ENCODE peak calls at places on chromosome 2, in seven cellular contexts. K is heart right ventricle, Q is AG09319, P is right lobe of liver, V is AG10803, O is OCI-LY7, L is dorsolateral prefrontal cortex. H is an unnamed sample.

GRCh38 chr2:146246017-146246733 is 1598.7 kb upstream of the ACVR2A start:
- DNase-seq in K (no peak), O (no peak), P (no peak), L (no peak), Q (no peak), V (peak), H (no peak)

GRCh38 chr2:43136862-43137261 is 89.5 kb downstream of the ZFP36L2 start:
- DNase-seq in Q (no peak), L (peak), V (no peak), O (peak), K (no peak), P (no peak), H (no peak)

GRCh38 chr2:160943429-160943828 is 216.8 kb upstream of the TANK start:
- DNase-seq in P (no peak), Q (no peak), K (no peak), L (no peak), V (no peak), O (no peak), H (no peak)

GRCh38 chr2:158205215-158205614 is 103.5 kb downstream of the UPP2 start:
- DNase-seq in Q (no peak), O (no peak), K (no peak), L (no peak), V (no peak), P (no peak), H (no peak)

GRCh38 chr2:197515798-197516761 is at the start of gene MOB4:
- DNase-seq in L (peak), P (peak), Q (peak), O (peak), V (peak), K (peak), H (peak)

GRCh38 chr2:211129798-211130197 is 573.4 kb downstream of the CPS1 start:
- DNase-seq in O (no peak), K (no peak), V (no peak), Q (no peak), L (no peak), P (no peak), H (no peak)

GRCh38 chr2:199463000-199463692 is 5.4 kb upstream of the SATB2 start:
- DNase-seq in L (peak), Q (peak), V (peak), K (peak), P (peak), O (peak), H (peak)

GRCh38 chr2:44135307-44135706 is 33.4 kb upstream of the PPM1B start:
- DNase-seq in K (no peak), V (no peak), Q (no peak), L (no peak), P (no peak), O (no peak), H (no peak)

GRCh38 chr2:195662138-195662537 is 5.1 kb downstream of the SLC39A10 start:
- DNase-seq in P (no peak), K (no peak), V (no peak), L (no peak), O (no peak), Q (no peak), H (no peak)

GRCh38 chr2:11101430-11101829 is 53.8 kb upstream of the SLC66A3 start:
- DNase-seq in P (no peak), V (no peak), O (no peak), K (no peak), Q (no peak), L (no peak), H (no peak)

GRCh38 chr2:66095820-66096219 is 339.1 kb upstream of the MEIS1 start:
- DNase-seq in O (no peak), K (no peak), V (no peak), L (no peak), P (no peak), Q (no peak), H (no peak)

GRCh38 chr2:113198790-113199612 is 25.2 kb downstream of the PSD4 start:
- DNase-seq in L (peak), V (peak), Q (no peak), P (peak), K (peak), O (peak), H (peak)

GRCh38 chr2:48114256-48114655 is 208.0 kb upstream of the FBXO11 start:
- DNase-seq in V (peak), P (no peak), Q (no peak), O (no peak), K (no peak), L (no peak), H (no peak)

GRCh38 chr2:19425419-19425818 is 67.0 kb upstream of the OSR1 start:
- DNase-seq in K (no peak), V (peak), L (no peak), Q (no peak), P (no peak), O (no peak), H (peak)

GRCh38 chr2:181780159-181781081 is 100.1 kb upstream of the NEUROD1 start:
- DNase-seq in P (no peak), Q (no peak), V (no peak), O (no peak), L (no peak), K (peak), H (no peak)

GRCh38 chr2:63796796-63797195 is 44.9 kb upstream of the UGP2 start:
- DNase-seq in P (no peak), L (no peak), K (no peak), Q (no peak), O (no peak), V (no peak), H (no peak)

GRCh38 chr2:197286805-197287595 is 23.6 kb downstream of the ANKRD44 start:
- DNase-seq in L (peak), O (peak), P (no peak), Q (peak), K (peak), V (peak), H (peak)

GRCh38 chr2:98464772-98465310 is 20.2 kb downstream of the INPP4A start:
- DNase-seq in K (no peak), L (no peak), O (peak), P (no peak), V (no peak), Q (no peak), H (no peak)

DNA sequence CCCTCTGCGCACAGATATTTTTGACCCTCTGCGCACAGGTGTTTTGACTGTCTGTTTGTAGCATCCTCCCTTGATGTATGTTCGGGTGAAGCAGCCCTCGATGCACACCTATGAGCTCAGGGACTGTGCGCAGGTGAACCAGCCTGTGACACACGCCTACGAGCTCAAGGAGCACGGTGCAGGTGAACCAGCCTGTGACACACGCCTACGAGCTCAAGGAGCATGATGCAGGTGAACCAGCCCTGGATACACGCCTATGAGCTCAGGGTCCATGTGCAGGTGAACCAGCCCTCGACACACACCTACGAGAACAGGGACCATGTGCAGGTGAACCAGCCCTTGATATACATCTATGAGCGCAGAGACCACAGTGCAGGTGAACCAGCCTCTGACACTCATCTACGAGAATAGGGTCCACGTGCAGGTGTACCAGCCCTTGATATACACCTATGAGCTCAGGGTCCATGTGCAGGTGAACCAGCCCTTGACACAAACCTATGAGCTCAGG is 33.8 kb downstream of the SH3BP4 start:
- DNase-seq in K (no peak), V (no peak), Q (no peak), P (no peak), L (no peak), O (no peak), H (no peak)
- TF ChIP-seq CTCF in K (no peak), V (no peak), Q (no peak), P (no peak), L (no peak), O (no peak), H (no peak)

GRCh38 chr2:36333350-36334012 is 22.1 kb upstream of the CRIM1 start:
- DNase-seq in L (no peak), Q (no peak), K (no peak), P (no peak), V (no peak), O (no peak), H (no peak)
- TF ChIP-seq CTCF in L (no peak), Q (no peak), K (no peak), P (no peak), V (no peak), O (peak), H (no peak)

DNA sequence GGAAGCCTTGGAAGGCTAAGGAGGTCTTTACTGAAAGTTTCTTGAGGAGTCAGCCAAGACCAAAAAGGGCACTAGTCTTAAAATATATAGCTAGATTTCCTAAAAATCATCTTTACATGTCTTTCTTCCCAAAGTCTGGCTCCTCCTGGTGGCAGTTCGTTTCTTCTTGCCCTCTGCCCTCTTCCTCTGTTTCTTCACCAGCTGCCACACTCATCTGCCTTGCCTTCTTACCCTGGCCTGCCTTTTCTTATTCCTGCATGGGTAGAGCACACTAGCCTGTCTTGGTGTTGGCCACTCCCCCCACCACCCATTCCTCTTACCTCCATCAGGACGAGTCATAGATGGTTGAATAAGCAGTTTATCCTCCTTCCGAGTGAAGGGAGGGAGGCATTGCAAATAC is 129.8 kb downstream of the RAPGEF4 start:
- DNase-seq in Q (no peak), O (no peak), P (no peak), K (no peak), L (no peak), V (no peak), H (no peak)
- TF ChIP-seq CTCF in Q (peak), O (peak), P (no peak), K (no peak), L (no peak), V (peak), H (no peak)

DNA sequence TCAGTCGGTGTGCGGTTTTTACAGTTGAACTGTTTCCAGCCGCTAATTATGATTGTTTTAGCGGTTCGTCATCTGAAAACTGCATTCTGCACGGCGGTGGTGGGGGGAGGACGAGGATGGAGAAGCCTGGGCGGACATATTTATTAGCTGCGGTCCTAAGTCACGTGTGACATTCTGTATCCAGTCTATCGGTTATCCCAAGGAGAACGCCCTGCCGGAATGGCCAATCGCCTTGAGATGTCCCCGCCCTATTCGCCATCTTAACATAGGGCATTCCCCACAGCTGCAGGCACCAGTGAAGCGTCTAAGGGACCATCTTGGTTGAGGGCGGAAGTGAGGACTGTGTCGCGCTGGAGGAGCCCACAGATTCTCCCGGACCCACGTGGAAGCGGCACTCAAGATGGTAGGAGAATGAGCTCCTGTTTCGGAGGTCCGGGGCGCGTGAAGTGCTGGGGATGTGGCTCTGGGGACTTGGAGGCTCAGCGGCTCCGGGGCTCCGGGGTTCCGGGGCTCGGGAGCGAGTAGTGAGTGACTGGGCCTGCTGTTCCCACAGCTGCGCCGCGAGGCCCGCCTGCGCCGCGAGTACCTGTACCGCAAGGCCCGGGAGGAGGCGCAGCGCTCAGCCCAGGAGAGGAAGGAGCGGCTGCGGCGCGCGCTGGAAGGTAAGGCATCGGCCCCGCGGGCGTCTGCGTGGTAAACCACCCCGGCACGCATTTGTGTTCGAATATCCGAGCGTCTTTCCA is at the start of gene IMP4:
- DNase-seq in K (peak), O (peak), L (peak), P (peak), Q (peak), V (peak), H (peak)
- TF ChIP-seq CTCF in K (no peak), O (peak), L (peak), P (peak), Q (peak), V (peak), H (no peak)

H was measured in tibial nerve.